ENCODE peak calls at places on chromosomes 16 and 17, in four cellular contexts. I, J, D and L are unnamed samples.

GRCh38 chr16:10808218-10808617 is 10.4 kb downstream of the TVP23A start:
- DNase-seq in J (no peak), I (no peak), D (no peak), L (no peak)

GRCh38 chr17:59803377-59803757 is 89.4 kb downstream of the TUBD1 start:
- DNase-seq in D (no peak), I (no peak), J (no peak), L (no peak)

GRCh38 chr16:3580271-3580670 is 3.1 kb upstream of the NLRC3 start:
- DNase-seq in J (no peak), D (no peak), I (no peak), L (no peak)

GRCh38 chr17:51650772-51651171 is 390.4 kb downstream of the UTP18 start:
- DNase-seq in I (no peak), J (no peak), D (no peak), L (no peak)

GRCh38 chr16:21159281-21159951 is 942 bp downstream of the LDAF1 start:
- DNase-seq in D (peak), J (no peak), I (no peak), L (no peak)

GRCh38 chr16:67158637-67159600 is 790 bp downstream of the TRADD start:
- DNase-seq in I (peak), D (no peak), J (peak), L (no peak)

GRCh38 chr16:83851473-83851872 is 43.7 kb downstream of the HSBP1 start:
- DNase-seq in D (no peak), J (no peak), I (no peak), L (no peak)

GRCh38 chr17:47872651-47873161 is 21.7 kb upstream of the SP6 start:
- DNase-seq in D (no peak), J (no peak), I (no peak), L (peak)

GRCh38 chr17:72151565-72152391 is 31.0 kb downstream of the SOX9 start:
- DNase-seq in I (no peak), J (peak), D (no peak), L (peak)

GRCh38 chr17:43713494-43714162 is 45.0 kb downstream of the SOST start:
- DNase-seq in I (peak), D (peak), J (peak), L (peak)

GRCh38 chr17:41544497-41544896 is 16.4 kb upstream of the KRT19 start:
- DNase-seq in I (peak), D (no peak), J (no peak), L (no peak)

GRCh38 chr17:74957935-74958549 is 14.5 kb downstream of the HID1 start:
- DNase-seq in J (peak), D (peak), I (peak), L (peak)

GRCh38 chr17:82301300-82301915 is 16.0 kb downstream of the CD7 start:
- DNase-seq in D (no peak), J (no peak), I (no peak), L (no peak)

GRCh38 chr17:37490638-37491614 is 1.2 kb downstream of the DUSP14 start:
- DNase-seq in D (no peak), I (no peak), J (peak), L (peak)

GRCh38 chr17:69375229-69375628 is 39.3 kb upstream of the MAP2K6 start:
- DNase-seq in I (no peak), J (no peak), D (no peak), L (no peak)

GRCh38 chr17:49873466-49873865 is 25.6 kb upstream of the TAC4 start:
- DNase-seq in D (no peak), I (peak), J (no peak), L (no peak)